ENCODE peak calls at places on chromosomes 3 and 15, in nine cellular contexts. One of them, this sample, is unnamed.
A peak's percentile ranks its signal among the peaks of the same experiment; 100 is the strongest.

GRCh38 chr15:80160570-80161156 is 7.9 kb downstream of the FAH start:
- DNase-seq in T-cell: peak; percentile 10
- DNase-seq in choroid plexus epithelial cell: peak; percentile 96
- DNase-seq in COR-L47: no peak
- DNase-seq in IMR-90: peak; percentile 96
- DNase-seq in stimulated activated effector memory CD8-positive, alpha-beta T cell treated with anti-CD3 and anti-CD28 coated beads, Interleukin-12 subunit alpha, Interleukin-12 subunit beta, amount 100 ng/mL, for 72 hours: peak; percentile 14
- DNase-seq in H54: peak; percentile 24
- DNase-seq in germinal center: peak; percentile 39
- DNase-seq in left ventricle myocardium superior: peak; percentile 42
- DNase-seq in this sample: peak; percentile 69

GRCh38 chr3:17514597-17514996 is 227.8 kb downstream of the TBC1D5 start:
- DNase-seq in T-cell: no peak
- DNase-seq in choroid plexus epithelial cell: no peak
- DNase-seq in COR-L47: no peak
- DNase-seq in IMR-90: no peak
- DNase-seq in stimulated activated effector memory CD8-positive, alpha-beta T cell treated with anti-CD3 and anti-CD28 coated beads, Interleukin-12 subunit alpha, Interleukin-12 subunit beta, amount 100 ng/mL, for 72 hours: no peak
- DNase-seq in H54: no peak
- DNase-seq in germinal center: no peak
- DNase-seq in left ventricle myocardium superior: no peak
- DNase-seq in this sample: no peak

GRCh38 chr15:90362936-90363212 is 10.8 kb downstream of the ZNF774 start:
- DNase-seq in T-cell: no peak
- DNase-seq in choroid plexus epithelial cell: peak; percentile 91
- DNase-seq in COR-L47: no peak
- DNase-seq in IMR-90: peak; percentile 92
- DNase-seq in stimulated activated effector memory CD8-positive, alpha-beta T cell treated with anti-CD3 and anti-CD28 coated beads, Interleukin-12 subunit alpha, Interleukin-12 subunit beta, amount 100 ng/mL, for 72 hours: no peak
- DNase-seq in H54: no peak
- DNase-seq in germinal center: no peak
- DNase-seq in left ventricle myocardium superior: no peak
- DNase-seq in this sample: no peak

GRCh38 chr3:99394831-99395733 is 243.3 kb upstream of the COL8A1 start:
- DNase-seq in T-cell: no peak
- DNase-seq in choroid plexus epithelial cell: peak; percentile 86
- DNase-seq in COR-L47: no peak
- DNase-seq in IMR-90: peak; percentile 89
- DNase-seq in stimulated activated effector memory CD8-positive, alpha-beta T cell treated with anti-CD3 and anti-CD28 coated beads, Interleukin-12 subunit alpha, Interleukin-12 subunit beta, amount 100 ng/mL, for 72 hours: no peak
- DNase-seq in H54: no peak
- DNase-seq in germinal center: no peak
- DNase-seq in left ventricle myocardium superior: no peak
- DNase-seq in this sample: peak; percentile 56

GRCh38 chr3:149936812-149937230 is 33.9 kb downstream of the PFN2 start:
- DNase-seq in T-cell: peak; percentile 12
- DNase-seq in choroid plexus epithelial cell: peak; percentile 80
- DNase-seq in COR-L47: peak; percentile 77
- DNase-seq in IMR-90: peak; percentile 62
- DNase-seq in stimulated activated effector memory CD8-positive, alpha-beta T cell treated with anti-CD3 and anti-CD28 coated beads, Interleukin-12 subunit alpha, Interleukin-12 subunit beta, amount 100 ng/mL, for 72 hours: peak; percentile 21
- DNase-seq in H54: peak; percentile 25
- DNase-seq in germinal center: peak; percentile 30
- DNase-seq in left ventricle myocardium superior: no peak
- DNase-seq in this sample: peak; percentile 5

GRCh38 chr3:158696618-158697017 is 24.2 kb upstream of the LXN start:
- DNase-seq in T-cell: no peak
- DNase-seq in choroid plexus epithelial cell: peak; percentile 63
- DNase-seq in COR-L47: no peak
- DNase-seq in IMR-90: peak; percentile 71
- DNase-seq in stimulated activated effector memory CD8-positive, alpha-beta T cell treated with anti-CD3 and anti-CD28 coated beads, Interleukin-12 subunit alpha, Interleukin-12 subunit beta, amount 100 ng/mL, for 72 hours: no peak
- DNase-seq in H54: no peak
- DNase-seq in germinal center: no peak
- DNase-seq in left ventricle myocardium superior: no peak
- DNase-seq in this sample: no peak

GRCh38 chr15:64816452-64816851 is 9.0 kb downstream of the PIF1 start:
- DNase-seq in T-cell: no peak
- DNase-seq in choroid plexus epithelial cell: no peak
- DNase-seq in COR-L47: no peak
- DNase-seq in IMR-90: no peak
- DNase-seq in stimulated activated effector memory CD8-positive, alpha-beta T cell treated with anti-CD3 and anti-CD28 coated beads, Interleukin-12 subunit alpha, Interleukin-12 subunit beta, amount 100 ng/mL, for 72 hours: no peak
- DNase-seq in H54: no peak
- DNase-seq in germinal center: no peak
- DNase-seq in left ventricle myocardium superior: no peak
- DNase-seq in this sample: no peak

GRCh38 chr3:77898621-77899020 is 858.7 kb downstream of the ROBO2 start:
- DNase-seq in T-cell: no peak
- DNase-seq in choroid plexus epithelial cell: no peak
- DNase-seq in COR-L47: no peak
- DNase-seq in IMR-90: no peak
- DNase-seq in stimulated activated effector memory CD8-positive, alpha-beta T cell treated with anti-CD3 and anti-CD28 coated beads, Interleukin-12 subunit alpha, Interleukin-12 subunit beta, amount 100 ng/mL, for 72 hours: no peak
- DNase-seq in H54: no peak
- DNase-seq in germinal center: no peak
- DNase-seq in left ventricle myocardium superior: no peak
- DNase-seq in this sample: no peak

GRCh38 chr3:34260266-34260990 is 462.0 kb downstream of the PDCD6IP start:
- DNase-seq in T-cell: no peak
- DNase-seq in choroid plexus epithelial cell: peak; percentile 81
- DNase-seq in COR-L47: no peak
- DNase-seq in IMR-90: peak; percentile 50
- DNase-seq in stimulated activated effector memory CD8-positive, alpha-beta T cell treated with anti-CD3 and anti-CD28 coated beads, Interleukin-12 subunit alpha, Interleukin-12 subunit beta, amount 100 ng/mL, for 72 hours: no peak
- DNase-seq in H54: peak; percentile 4
- DNase-seq in germinal center: peak; percentile 41
- DNase-seq in left ventricle myocardium superior: peak; percentile 52
- DNase-seq in this sample: no peak

GRCh38 chr3:61202086-61202485 is 49.2 kb downstream of the FHIT start:
- DNase-seq in T-cell: no peak
- DNase-seq in choroid plexus epithelial cell: no peak
- DNase-seq in COR-L47: no peak
- DNase-seq in IMR-90: no peak
- DNase-seq in stimulated activated effector memory CD8-positive, alpha-beta T cell treated with anti-CD3 and anti-CD28 coated beads, Interleukin-12 subunit alpha, Interleukin-12 subunit beta, amount 100 ng/mL, for 72 hours: no peak
- DNase-seq in H54: no peak
- DNase-seq in germinal center: no peak
- DNase-seq in left ventricle myocardium superior: no peak
- DNase-seq in this sample: no peak

GRCh38 chr3:178996399-178996798 is 75.2 kb downstream of the ZMAT3 start:
- DNase-seq in T-cell: no peak
- DNase-seq in choroid plexus epithelial cell: no peak
- DNase-seq in COR-L47: no peak
- DNase-seq in IMR-90: no peak
- DNase-seq in stimulated activated effector memory CD8-positive, alpha-beta T cell treated with anti-CD3 and anti-CD28 coated beads, Interleukin-12 subunit alpha, Interleukin-12 subunit beta, amount 100 ng/mL, for 72 hours: no peak
- DNase-seq in H54: no peak
- DNase-seq in germinal center: no peak
- DNase-seq in left ventricle myocardium superior: no peak
- DNase-seq in this sample: no peak

GRCh38 chr3:43742935-43743334 is 52.2 kb downstream of the ABHD5 start:
- DNase-seq in T-cell: no peak
- DNase-seq in choroid plexus epithelial cell: peak; percentile 87
- DNase-seq in COR-L47: no peak
- DNase-seq in IMR-90: peak; percentile 62
- DNase-seq in stimulated activated effector memory CD8-positive, alpha-beta T cell treated with anti-CD3 and anti-CD28 coated beads, Interleukin-12 subunit alpha, Interleukin-12 subunit beta, amount 100 ng/mL, for 72 hours: no peak
- DNase-seq in H54: no peak
- DNase-seq in germinal center: no peak
- DNase-seq in left ventricle myocardium superior: no peak
- DNase-seq in this sample: no peak

GRCh38 chr3:11548721-11549131 is 95.0 kb downstream of the VGLL4 start:
- DNase-seq in T-cell: no peak
- DNase-seq in choroid plexus epithelial cell: peak; percentile 94
- DNase-seq in COR-L47: peak; percentile 66
- DNase-seq in IMR-90: peak; percentile 73
- DNase-seq in stimulated activated effector memory CD8-positive, alpha-beta T cell treated with anti-CD3 and anti-CD28 coated beads, Interleukin-12 subunit alpha, Interleukin-12 subunit beta, amount 100 ng/mL, for 72 hours: no peak
- DNase-seq in H54: peak; percentile 69
- DNase-seq in germinal center: no peak
- DNase-seq in left ventricle myocardium superior: no peak
- DNase-seq in this sample: no peak

GRCh38 chr3:49903451-49904424 is at the start of gene MST1R:
- DNase-seq in T-cell: peak; percentile 78
- DNase-seq in choroid plexus epithelial cell: peak; percentile 29
- DNase-seq in COR-L47: peak; percentile 63
- DNase-seq in IMR-90: no peak
- DNase-seq in stimulated activated effector memory CD8-positive, alpha-beta T cell treated with anti-CD3 and anti-CD28 coated beads, Interleukin-12 subunit alpha, Interleukin-12 subunit beta, amount 100 ng/mL, for 72 hours: peak; percentile 77
- DNase-seq in H54: no peak
- DNase-seq in germinal center: peak; percentile 94
- DNase-seq in left ventricle myocardium superior: peak; percentile 86
- DNase-seq in this sample: peak; percentile 91

GRCh38 chr3:46946416-46946815 is 30.1 kb downstream of the CCDC12 start:
- DNase-seq in T-cell: no peak
- DNase-seq in choroid plexus epithelial cell: no peak
- DNase-seq in COR-L47: no peak
- DNase-seq in IMR-90: no peak
- DNase-seq in stimulated activated effector memory CD8-positive, alpha-beta T cell treated with anti-CD3 and anti-CD28 coated beads, Interleukin-12 subunit alpha, Interleukin-12 subunit beta, amount 100 ng/mL, for 72 hours: no peak
- DNase-seq in H54: no peak
- DNase-seq in germinal center: no peak
- DNase-seq in left ventricle myocardium superior: no peak
- DNase-seq in this sample: peak; percentile 94

GRCh38 chr15:60479711-60480110 is 769 bp upstream of the ICE2 start:
- DNase-seq in T-cell: no peak
- DNase-seq in choroid plexus epithelial cell: no peak
- DNase-seq in COR-L47: no peak
- DNase-seq in IMR-90: no peak
- DNase-seq in stimulated activated effector memory CD8-positive, alpha-beta T cell treated with anti-CD3 and anti-CD28 coated beads, Interleukin-12 subunit alpha, Interleukin-12 subunit beta, amount 100 ng/mL, for 72 hours: no peak
- DNase-seq in H54: no peak
- DNase-seq in germinal center: no peak
- DNase-seq in left ventricle myocardium superior: no peak
- DNase-seq in this sample: no peak

This sample was measured in keratinocyte.